ENCODE peak calls at places on chromosomes 5 and 9, in six cellular contexts. One of them, this sample, is unnamed.

GRCh38 chr9:18606831-18607230 is 132.9 kb downstream of the ADAMTSL1 start:
- DNase-seq in HCT116: no peak
- DNase-seq in endothelial cell: no peak
- DNase-seq in COLO829: no peak
- DNase-seq in pulmonary artery endothelial cell: no peak
- DNase-seq in astrocyte: peak; percentile 69
- DNase-seq in this sample: peak; percentile 27

GRCh38 chr9:38263534-38263933 is 129.0 kb upstream of the ALDH1B1 start:
- DNase-seq in endothelial cell: no peak
- DNase-seq in COLO829: no peak
- DNase-seq in astrocyte: peak; percentile 16
- DNase-seq in HCT116: peak; percentile 7
- DNase-seq in pulmonary artery endothelial cell: no peak
- DNase-seq in this sample: peak; percentile 49

GRCh38 chr5:165139262-165139661 is 1633.8 kb downstream of the MAT2B start:
- DNase-seq in COLO829: no peak
- DNase-seq in HCT116: no peak
- DNase-seq in endothelial cell: no peak
- DNase-seq in pulmonary artery endothelial cell: no peak
- DNase-seq in astrocyte: no peak
- DNase-seq in this sample: no peak

GRCh38 chr5:113678924-113679575 is 165.6 kb downstream of the YTHDC2 start:
- DNase-seq in endothelial cell: peak; percentile 62
- DNase-seq in astrocyte: peak; percentile 16
- DNase-seq in HCT116: peak; percentile 50
- DNase-seq in pulmonary artery endothelial cell: peak; percentile 8
- DNase-seq in COLO829: peak; percentile 56
- DNase-seq in this sample: peak; percentile 34

GRCh38 chr5:125394661-125395280 is 648.3 kb upstream of the ZNF608 start:
- DNase-seq in endothelial cell: no peak
- DNase-seq in HCT116: no peak
- DNase-seq in COLO829: no peak
- DNase-seq in pulmonary artery endothelial cell: no peak
- DNase-seq in astrocyte: peak; percentile 89
- DNase-seq in this sample: peak; percentile 60

GRCh38 chr5:90119531-90119940 is 290.0 kb downstream of the CETN3 start:
- DNase-seq in COLO829: no peak
- DNase-seq in astrocyte: no peak
- DNase-seq in pulmonary artery endothelial cell: no peak
- DNase-seq in HCT116: no peak
- DNase-seq in endothelial cell: no peak
- DNase-seq in this sample: no peak

GRCh38 chr9:35871514-35871913 is 1.3 kb upstream of the OR13J1 start:
- DNase-seq in COLO829: no peak
- DNase-seq in HCT116: no peak
- DNase-seq in pulmonary artery endothelial cell: no peak
- DNase-seq in astrocyte: no peak
- DNase-seq in endothelial cell: no peak
- DNase-seq in this sample: peak; percentile 93

GRCh38 chr9:121780177-121780576 is 128.7 kb downstream of the DAB2IP start:
- DNase-seq in pulmonary artery endothelial cell: no peak
- DNase-seq in astrocyte: no peak
- DNase-seq in HCT116: no peak
- DNase-seq in endothelial cell: no peak
- DNase-seq in COLO829: no peak
- DNase-seq in this sample: no peak

GRCh38 chr5:135609981-135610380 is 31.2 kb upstream of the CXCL14 start:
- DNase-seq in endothelial cell: no peak
- DNase-seq in astrocyte: no peak
- DNase-seq in HCT116: no peak
- DNase-seq in pulmonary artery endothelial cell: no peak
- DNase-seq in COLO829: no peak
- DNase-seq in this sample: no peak

GRCh38 chr5:2833513-2833912 is 82.0 kb upstream of the IRX2 start:
- DNase-seq in pulmonary artery endothelial cell: no peak
- DNase-seq in endothelial cell: no peak
- DNase-seq in COLO829: no peak
- DNase-seq in astrocyte: no peak
- DNase-seq in HCT116: no peak
- DNase-seq in this sample: no peak

GRCh38 chr5:17802256-17802655 is 168.0 kb downstream of the TAF11L14 start:
- DNase-seq in COLO829: no peak
- DNase-seq in HCT116: no peak
- DNase-seq in astrocyte: no peak
- DNase-seq in endothelial cell: no peak
- DNase-seq in pulmonary artery endothelial cell: no peak
- DNase-seq in this sample: no peak

GRCh38 chr5:145937432-145938250 is 1.3 kb downstream of the SH3RF2 start:
- DNase-seq in endothelial cell: no peak
- DNase-seq in pulmonary artery endothelial cell: no peak
- DNase-seq in astrocyte: peak; percentile 79
- DNase-seq in COLO829: no peak
- DNase-seq in HCT116: peak; percentile 78
- DNase-seq in this sample: peak; percentile 91

GRCh38 chr5:12214631-12215030 is 310.4 kb upstream of the CTNND2 start:
- DNase-seq in astrocyte: peak; percentile 8
- DNase-seq in pulmonary artery endothelial cell: no peak
- DNase-seq in endothelial cell: no peak
- DNase-seq in HCT116: no peak
- DNase-seq in COLO829: no peak
- DNase-seq in this sample: peak; percentile 16

GRCh38 chr9:25742241-25742640 is 64.0 kb upstream of the TUSC1 start:
- DNase-seq in endothelial cell: no peak
- DNase-seq in COLO829: peak; percentile 12
- DNase-seq in pulmonary artery endothelial cell: no peak
- DNase-seq in astrocyte: no peak
- DNase-seq in HCT116: no peak
- DNase-seq in this sample: no peak

GRCh38 chr5:142740903-142741302 is 29.3 kb upstream of the ARHGAP26 start:
- DNase-seq in astrocyte: no peak
- DNase-seq in COLO829: no peak
- DNase-seq in pulmonary artery endothelial cell: no peak
- DNase-seq in HCT116: no peak
- DNase-seq in endothelial cell: no peak
- DNase-seq in this sample: no peak

GRCh38 chr9:134571326-134571871 is 70.2 kb upstream of the COL5A1 start:
- DNase-seq in HCT116: no peak
- DNase-seq in pulmonary artery endothelial cell: no peak
- DNase-seq in endothelial cell: no peak
- DNase-seq in COLO829: no peak
- DNase-seq in astrocyte: no peak
- DNase-seq in this sample: no peak

GRCh38 chr5:9924614-9925013 is 294.5 kb upstream of the TAS2R1 start:
- DNase-seq in endothelial cell: no peak
- DNase-seq in pulmonary artery endothelial cell: peak; percentile 85
- DNase-seq in COLO829: peak; percentile 1
- DNase-seq in HCT116: peak; percentile 15
- DNase-seq in astrocyte: peak; percentile 98
- DNase-seq in this sample: peak; percentile 98